ENCODE peak calls at places on chromosomes 12 and 14, in five cellular contexts. S is stimulated activated CD8-positive, alpha-beta memory T cell treated with anti-CD3 and anti-CD28 coated beads, Interleukin-4, amount 100 ng/mL, for 1 hour; X is AG09309; N is NCI-H1105; J is heart left ventricle. G is an unnamed sample.
A peak's percentile ranks its signal among the peaks of the same experiment; 100 is the strongest.

GRCh38 chr12:26728205-26729050 is 104.6 kb downstream of the ITPR2 start:
- DNase-seq in S (no peak), X (no peak), N (no peak), J (no peak), G (no peak)

GRCh38 chr14:35403085-35403396 is 1.5 kb downstream of the NFKBIA start:
- DNase-seq in S (no peak), X (no peak), N (no peak), J (no peak), G (no peak)

GRCh38 chr12:80778005-80778541 is 61.4 kb downstream of the MYF5 start:
- DNase-seq in S (no peak), X (peak; percentile 86), N (peak; percentile 97), J (peak; percentile 56), G (peak; percentile 61)

GRCh38 chr12:121129705-121130147 is 3.0 kb upstream of the P2RX7 start:
- DNase-seq in S (no peak), X (no peak), N (no peak), J (no peak), G (no peak)

GRCh38 chr12:53626702-53627169 is 554 bp upstream of the ATF7 start:
- DNase-seq in S (no peak), X (no peak), N (no peak), J (no peak), G (no peak)

GRCh38 chr12:12350868-12351463 is 924 bp upstream of the MANSC1 start:
- DNase-seq in S (no peak), X (no peak), N (no peak), J (no peak), G (no peak)

GRCh38 chr14:49880267-49881064 is 12.4 kb upstream of the ARF6 start:
- DNase-seq in S (no peak), X (no peak), N (no peak), J (no peak), G (no peak)

GRCh38 chr12:122862872-122863701 is 27.8 kb downstream of the HIP1R start:
- DNase-seq in S (no peak), X (no peak), N (peak; percentile 8), J (peak; percentile 53), G (no peak)

GRCh38 chr14:85527458-85527857 is 2.5 kb upstream of the FLRT2 start:
- DNase-seq in S (no peak), X (no peak), N (no peak), J (no peak), G (no peak)

GRCh38 chr12:109462868-109463692 is 14.0 kb downstream of the KCTD10 start:
- DNase-seq in S (no peak), X (peak; percentile 98), N (no peak), J (peak; percentile 80), G (peak; percentile 93)

GRCh38 chr12:113136128-113136989 is 798 bp upstream of the RASAL1 start:
- DNase-seq in S (no peak), X (no peak), N (no peak), J (no peak), G (no peak)

GRCh38 chr12:95173392-95174251 is 43.6 kb downstream of the FGD6 start:
- DNase-seq in S (no peak), X (peak; percentile 62), N (no peak), J (peak; percentile 71), G (peak; percentile 81)

GRCh38 chr12:111360325-111360930 is 8.5 kb downstream of the PHETA1 start:
- DNase-seq in S (no peak), X (no peak), N (no peak), J (no peak), G (no peak)

GRCh38 chr14:76918751-76919421 is 92.7 kb downstream of the LRRC74A start:
- DNase-seq in S (no peak), X (peak; percentile 96), N (no peak), J (peak; percentile 96), G (peak; percentile 97)

GRCh38 chr12:129762436-129762835 is 141.4 kb downstream of the TMEM132D start:
- DNase-seq in S (no peak), X (no peak), N (no peak), J (no peak), G (no peak)